ENCODE peak calls at places on chromosome X, in five cellular contexts. J is NCI-H2081, V is occipital lobe, S is fibroblast of mammary gland, Z is cardiac muscle cell. W is an unnamed sample.

GRCh38 chrX:71177327-71177726 is 32.7 kb downstream of the NLGN3 start:
- DNase-seq in J (no peak), V (no peak), Z (no peak), S (peak), W (no peak)

GRCh38 chrX:38279188-38279587 is 48.1 kb downstream of the RPGR start:
- DNase-seq in Z (no peak), J (no peak), V (no peak), S (no peak), W (no peak)

GRCh38 chrX:94400488-94400887 is 726.5 kb downstream of the FAM133A start:
- DNase-seq in Z (no peak), S (no peak), V (no peak), J (no peak), W (no peak)

GRCh38 chrX:84186603-84187358 is 1.2 kb downstream of the RPS6KA6 start:
- DNase-seq in Z (no peak), V (no peak), S (peak), J (no peak), W (no peak)

GRCh38 chrX:49840679-49841078 is 11.6 kb downstream of the PAGE4 start:
- DNase-seq in J (peak), V (peak), Z (peak), S (peak), W (peak)

GRCh38 chrX:139762400-139763183 is 54.6 kb upstream of the MCF2 start:
- DNase-seq in J (no peak), V (no peak), S (peak), Z (no peak), W (no peak)

GRCh38 chrX:114500622-114501021 is 83.3 kb upstream of the HTR2C start:
- DNase-seq in Z (no peak), S (no peak), J (no peak), V (no peak), W (no peak)

GRCh38 chrX:56726609-56727008 is 2.4 kb upstream of the NBDY start:
- DNase-seq in S (peak), V (no peak), Z (peak), J (peak), W (no peak)

GRCh38 chrX:11756354-11757318 is 1.4 kb upstream of the MSL3 start:
- DNase-seq in V (no peak), Z (no peak), J (no peak), S (peak), W (no peak)

GRCh38 chrX:120769576-120770341 is 105.9 kb downstream of the CT47B1 start:
- DNase-seq in V (no peak), Z (peak), J (peak), S (peak), W (no peak)

GRCh38 chrX:43846558-43846957 is 35.7 kb downstream of the MAOB start:
- DNase-seq in V (no peak), Z (no peak), S (no peak), J (no peak), W (no peak)